ENCODE peak calls at places on chromosomes 16 and 17, in eight cellular contexts. One of them, this sample, is unnamed.

GRCh38 chr17:49845210-49845782 is 2.6 kb downstream of the TAC4 start:
- DNase-seq in AG04450: no peak
- DNase-seq in GM23338: no peak
- DNase-seq in A549: no peak
- DNase-seq in fibroblast of pulmonary artery: no peak
- DNase-seq in Peyer's patch: no peak
- DNase-seq in AG10803: no peak
- DNase-seq in skeletal muscle cell: no peak
- DNase-seq in this sample: no peak

GRCh38 chr16:71555230-71555891 is 21.5 kb downstream of the TAT start:
- DNase-seq in AG04450: no peak
- DNase-seq in AG10803: no peak
- DNase-seq in A549: no peak
- DNase-seq in skeletal muscle cell: no peak
- DNase-seq in GM23338: no peak
- DNase-seq in Peyer's patch: no peak
- DNase-seq in fibroblast of pulmonary artery: peak
- DNase-seq in this sample: peak

GRCh38 chr17:19495828-19496227 is 37.8 kb upstream of the SLC47A1 start:
- DNase-seq in AG04450: no peak
- DNase-seq in GM23338: no peak
- DNase-seq in A549: no peak
- DNase-seq in skeletal muscle cell: no peak
- DNase-seq in Peyer's patch: no peak
- DNase-seq in fibroblast of pulmonary artery: no peak
- DNase-seq in AG10803: no peak
- DNase-seq in this sample: no peak

GRCh38 chr16:50366126-50366525 is 2.7 kb downstream of the BRD7 start:
- DNase-seq in GM23338: no peak
- DNase-seq in fibroblast of pulmonary artery: no peak
- DNase-seq in Peyer's patch: no peak
- DNase-seq in skeletal muscle cell: no peak
- DNase-seq in AG04450: no peak
- DNase-seq in A549: no peak
- DNase-seq in AG10803: no peak
- DNase-seq in this sample: no peak

GRCh38 chr17:62164712-62165377 is 99.8 kb upstream of the MED13 start:
- DNase-seq in AG10803: no peak
- DNase-seq in skeletal muscle cell: no peak
- DNase-seq in A549: no peak
- DNase-seq in fibroblast of pulmonary artery: no peak
- DNase-seq in AG04450: no peak
- DNase-seq in GM23338: no peak
- DNase-seq in Peyer's patch: no peak
- DNase-seq in this sample: no peak

GRCh38 chr17:49327835-49328784 is 33.9 kb downstream of the ZNF652 start:
- DNase-seq in A549: no peak
- DNase-seq in skeletal muscle cell: no peak
- DNase-seq in GM23338: no peak
- DNase-seq in AG10803: no peak
- DNase-seq in AG04450: no peak
- DNase-seq in Peyer's patch: no peak
- DNase-seq in fibroblast of pulmonary artery: no peak
- DNase-seq in this sample: no peak

GRCh38 chr16:54121539-54122295 is 164.9 kb downstream of the IRX3 start:
- DNase-seq in Peyer's patch: no peak
- DNase-seq in AG10803: no peak
- DNase-seq in skeletal muscle cell: no peak
- DNase-seq in AG04450: no peak
- DNase-seq in A549: no peak
- DNase-seq in fibroblast of pulmonary artery: no peak
- DNase-seq in GM23338: no peak
- DNase-seq in this sample: no peak

GRCh38 chr17:65523853-65524664 is 37.4 kb downstream of the AXIN2 start:
- DNase-seq in AG04450: no peak
- DNase-seq in skeletal muscle cell: no peak
- DNase-seq in AG10803: no peak
- DNase-seq in A549: no peak
- DNase-seq in fibroblast of pulmonary artery: peak
- DNase-seq in GM23338: no peak
- DNase-seq in Peyer's patch: no peak
- DNase-seq in this sample: peak

GRCh38 chr17:71440513-71440912 is 680.3 kb upstream of the SOX9 start:
- DNase-seq in Peyer's patch: no peak
- DNase-seq in AG04450: no peak
- DNase-seq in A549: no peak
- DNase-seq in fibroblast of pulmonary artery: no peak
- DNase-seq in GM23338: no peak
- DNase-seq in skeletal muscle cell: no peak
- DNase-seq in AG10803: no peak
- DNase-seq in this sample: no peak
- H3K4me3 ChIP-seq in Peyer's patch: no peak
- H3K4me3 ChIP-seq in AG04450: no peak
- H3K4me3 ChIP-seq in A549: peak
- H3K4me3 ChIP-seq in fibroblast of pulmonary artery: no peak
- H3K4me3 ChIP-seq in GM23338: no peak
- H3K4me3 ChIP-seq in skeletal muscle cell: no peak
- H3K4me3 ChIP-seq in AG10803: no peak
- H3K4me3 ChIP-seq in this sample: no peak

GRCh38 chr17:33290156-33290697 is 2.9 kb downstream of the ASIC2 start:
- DNase-seq in AG10803: no peak
- DNase-seq in A549: no peak
- DNase-seq in AG04450: no peak
- DNase-seq in fibroblast of pulmonary artery: no peak
- DNase-seq in Peyer's patch: no peak
- DNase-seq in skeletal muscle cell: no peak
- DNase-seq in GM23338: no peak
- DNase-seq in this sample: no peak

GRCh38 chr17:33294994-33295393 is 1.9 kb upstream of the ASIC2 start:
- DNase-seq in GM23338: no peak
- DNase-seq in Peyer's patch: no peak
- DNase-seq in AG04450: no peak
- DNase-seq in A549: no peak
- DNase-seq in skeletal muscle cell: no peak
- DNase-seq in fibroblast of pulmonary artery: no peak
- DNase-seq in AG10803: no peak
- DNase-seq in this sample: no peak

GRCh38 chr17:33291248-33292183 is 1.6 kb downstream of the ASIC2 start:
- DNase-seq in skeletal muscle cell: no peak
- DNase-seq in GM23338: peak
- DNase-seq in Peyer's patch: peak
- DNase-seq in fibroblast of pulmonary artery: peak
- DNase-seq in AG10803: peak
- DNase-seq in A549: peak
- DNase-seq in AG04450: no peak
- DNase-seq in this sample: peak

GRCh38 chr17:33292184-33292980 is 713 bp downstream of the ASIC2 start:
- DNase-seq in AG04450: no peak
- DNase-seq in fibroblast of pulmonary artery: peak
- DNase-seq in A549: peak
- DNase-seq in GM23338: peak
- DNase-seq in AG10803: no peak
- DNase-seq in Peyer's patch: peak
- DNase-seq in skeletal muscle cell: no peak
- DNase-seq in this sample: peak

DNA sequence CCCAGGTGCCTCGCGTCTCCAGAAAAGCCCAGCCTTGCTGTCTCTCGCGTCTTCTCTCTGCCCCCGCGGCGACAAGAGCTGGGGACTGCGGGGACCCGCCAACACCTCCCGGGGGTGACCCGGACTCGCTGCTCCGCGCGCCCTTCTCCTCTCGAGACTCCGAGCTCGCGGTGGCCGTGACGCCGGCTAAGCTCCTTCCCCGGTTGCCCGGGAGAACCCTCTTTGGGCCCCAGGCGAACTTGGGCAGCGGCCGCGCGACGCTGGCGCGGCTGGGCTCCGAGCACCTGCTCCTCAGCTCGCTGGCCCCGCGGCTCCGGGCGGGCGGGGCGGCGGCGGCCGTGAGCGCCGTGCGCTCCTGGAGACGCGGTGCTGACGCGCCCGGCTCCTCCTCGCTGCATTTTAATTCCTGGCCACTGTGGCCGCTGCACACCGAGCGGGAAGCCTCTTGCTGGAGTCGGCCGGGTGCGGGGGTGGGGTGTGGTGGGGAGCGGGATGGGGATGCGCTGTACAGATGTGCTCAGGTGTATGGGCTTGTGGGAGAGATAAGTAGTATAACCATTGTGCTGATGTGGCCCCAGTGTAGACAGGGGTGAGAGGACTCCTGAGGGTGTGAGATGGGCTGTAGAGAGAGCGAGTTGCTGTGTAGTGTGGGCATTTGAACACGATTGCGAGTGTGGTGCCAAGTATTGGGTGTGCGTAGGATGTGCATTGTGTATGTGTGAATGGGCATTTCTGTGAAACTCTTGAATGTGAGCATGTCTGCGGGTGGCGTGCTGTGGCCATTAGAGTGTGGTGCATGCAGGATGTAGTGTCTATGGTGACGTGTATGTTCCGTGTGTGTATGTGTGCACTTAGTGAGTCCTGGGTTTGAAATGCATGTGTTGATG is at the start of gene ASIC2:
- DNase-seq in fibroblast of pulmonary artery: no peak
- DNase-seq in A549: peak
- DNase-seq in Peyer's patch: peak
- DNase-seq in AG04450: no peak
- DNase-seq in GM23338: peak
- DNase-seq in AG10803: no peak
- DNase-seq in skeletal muscle cell: no peak
- DNase-seq in this sample: peak
- H3K4me3 ChIP-seq in fibroblast of pulmonary artery: no peak
- H3K4me3 ChIP-seq in A549: peak
- H3K4me3 ChIP-seq in Peyer's patch: peak
- H3K4me3 ChIP-seq in AG04450: peak
- H3K4me3 ChIP-seq in GM23338: peak
- H3K4me3 ChIP-seq in AG10803: no peak
- H3K4me3 ChIP-seq in skeletal muscle cell: peak
- H3K4me3 ChIP-seq in this sample: no peak

GRCh38 chr16:27408012-27408601 is 6.1 kb downstream of the IL21R start:
- DNase-seq in AG10803: peak
- DNase-seq in GM23338: no peak
- DNase-seq in Peyer's patch: no peak
- DNase-seq in fibroblast of pulmonary artery: peak
- DNase-seq in AG04450: no peak
- DNase-seq in skeletal muscle cell: peak
- DNase-seq in A549: no peak
- DNase-seq in this sample: peak

GRCh38 chr16:27408602-27409031 is 6.6 kb downstream of the IL21R start:
- DNase-seq in GM23338: no peak
- DNase-seq in Peyer's patch: no peak
- DNase-seq in skeletal muscle cell: no peak
- DNase-seq in AG04450: no peak
- DNase-seq in fibroblast of pulmonary artery: no peak
- DNase-seq in AG10803: peak
- DNase-seq in A549: no peak
- DNase-seq in this sample: no peak

GRCh38 chr16:27406729-27407128 is 4.8 kb downstream of the IL21R start:
- DNase-seq in Peyer's patch: no peak
- DNase-seq in AG04450: no peak
- DNase-seq in GM23338: no peak
- DNase-seq in fibroblast of pulmonary artery: no peak
- DNase-seq in A549: no peak
- DNase-seq in skeletal muscle cell: no peak
- DNase-seq in AG10803: no peak
- DNase-seq in this sample: no peak

GRCh38 chr16:27405546-27406451 is 3.8 kb downstream of the IL21R start:
- DNase-seq in AG04450: no peak
- DNase-seq in GM23338: no peak
- DNase-seq in skeletal muscle cell: no peak
- DNase-seq in AG10803: peak
- DNase-seq in fibroblast of pulmonary artery: no peak
- DNase-seq in Peyer's patch: no peak
- DNase-seq in A549: no peak
- DNase-seq in this sample: no peak

GRCh38 chr16:27407158-27407557 is 5.2 kb downstream of the IL21R start:
- DNase-seq in A549: no peak
- DNase-seq in GM23338: no peak
- DNase-seq in AG10803: no peak
- DNase-seq in Peyer's patch: no peak
- DNase-seq in AG04450: no peak
- DNase-seq in skeletal muscle cell: no peak
- DNase-seq in fibroblast of pulmonary artery: no peak
- DNase-seq in this sample: no peak
- H3K4me3 ChIP-seq in A549: no peak
- H3K4me3 ChIP-seq in GM23338: no peak
- H3K4me3 ChIP-seq in AG10803: no peak
- H3K4me3 ChIP-seq in Peyer's patch: no peak
- H3K4me3 ChIP-seq in AG04450: no peak
- H3K4me3 ChIP-seq in skeletal muscle cell: no peak
- H3K4me3 ChIP-seq in fibroblast of pulmonary artery: no peak
- H3K4me3 ChIP-seq in this sample: no peak

GRCh38 chr17:7393613-7394451 is 493 bp downstream of the PLSCR3 start:
- DNase-seq in GM23338: peak
- DNase-seq in AG04450: no peak
- DNase-seq in Peyer's patch: peak
- DNase-seq in AG10803: no peak
- DNase-seq in skeletal muscle cell: no peak
- DNase-seq in fibroblast of pulmonary artery: no peak
- DNase-seq in A549: peak
- DNase-seq in this sample: no peak

GRCh38 chr17:7389924-7390910 is 4.1 kb downstream of the PLSCR3 start:
- DNase-seq in A549: no peak
- DNase-seq in AG10803: no peak
- DNase-seq in Peyer's patch: no peak
- DNase-seq in skeletal muscle cell: no peak
- DNase-seq in fibroblast of pulmonary artery: no peak
- DNase-seq in GM23338: no peak
- DNase-seq in AG04450: no peak
- DNase-seq in this sample: no peak

GRCh38 chr17:7394452-7395191 is at the start of gene PLSCR3:
- DNase-seq in A549: peak
- DNase-seq in GM23338: peak
- DNase-seq in fibroblast of pulmonary artery: peak
- DNase-seq in AG04450: peak
- DNase-seq in Peyer's patch: peak
- DNase-seq in AG10803: peak
- DNase-seq in skeletal muscle cell: peak
- DNase-seq in this sample: peak

GRCh38 chr17:7391307-7391706 is 3.0 kb downstream of the PLSCR3 start:
- DNase-seq in AG04450: no peak
- DNase-seq in AG10803: no peak
- DNase-seq in GM23338: no peak
- DNase-seq in Peyer's patch: no peak
- DNase-seq in skeletal muscle cell: no peak
- DNase-seq in fibroblast of pulmonary artery: no peak
- DNase-seq in A549: no peak
- DNase-seq in this sample: no peak

DNA sequence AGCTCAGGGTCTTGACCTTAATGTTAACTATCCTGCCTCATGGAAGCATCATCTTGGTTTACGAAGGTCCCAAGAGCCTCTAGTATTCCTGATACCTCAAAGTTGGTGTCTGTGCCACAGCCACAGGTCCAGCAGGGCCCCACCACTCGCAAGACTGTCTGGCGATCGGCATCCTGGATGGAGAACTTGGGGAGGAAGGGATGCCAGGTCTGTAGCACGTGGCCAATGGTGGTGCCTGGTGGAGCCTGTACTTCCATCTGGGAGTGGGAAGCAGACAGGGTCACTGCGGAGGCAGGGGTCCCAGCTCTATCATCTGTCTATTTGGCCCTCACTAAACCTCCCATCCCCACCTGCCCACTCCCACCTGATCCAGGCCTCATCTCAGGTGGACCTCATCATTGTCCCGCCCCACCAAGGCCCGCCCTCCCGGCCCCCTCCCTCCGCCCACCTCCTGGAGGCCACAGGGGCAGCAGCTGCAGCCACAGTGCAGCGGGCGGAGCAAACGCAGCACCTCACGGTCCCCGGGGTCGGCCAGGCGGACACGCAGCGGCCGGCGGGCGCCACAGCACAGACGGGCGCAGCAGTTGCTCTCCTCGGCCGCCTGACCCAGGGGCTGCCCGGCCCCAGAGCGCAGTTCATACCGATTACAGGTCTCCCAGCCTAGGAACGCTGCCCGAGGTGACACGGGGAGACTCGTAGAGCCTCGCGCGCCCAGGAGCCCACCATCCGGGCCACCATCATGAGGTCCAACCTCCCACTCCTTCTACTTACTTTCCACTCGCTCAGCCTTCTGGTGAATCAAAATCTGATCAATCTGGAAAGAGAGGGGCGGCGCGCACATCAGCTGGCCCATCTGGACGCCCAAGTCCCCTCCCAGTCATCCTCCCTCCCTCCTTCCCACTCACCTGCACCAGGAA is 1.4 kb downstream of the PLSCR3 start:
- DNase-seq in A549: no peak
- DNase-seq in AG10803: no peak
- DNase-seq in GM23338: peak
- DNase-seq in fibroblast of pulmonary artery: no peak
- DNase-seq in AG04450: no peak
- DNase-seq in skeletal muscle cell: no peak
- DNase-seq in Peyer's patch: no peak
- DNase-seq in this sample: no peak
- H3K4me3 ChIP-seq in A549: peak
- H3K4me3 ChIP-seq in AG10803: peak
- H3K4me3 ChIP-seq in GM23338: peak
- H3K4me3 ChIP-seq in fibroblast of pulmonary artery: peak
- H3K4me3 ChIP-seq in AG04450: peak
- H3K4me3 ChIP-seq in skeletal muscle cell: peak
- H3K4me3 ChIP-seq in Peyer's patch: peak
- H3K4me3 ChIP-seq in this sample: peak

This sample was measured in cardiac fibroblast.